ENCODE peak calls at places on chromosomes 1 and 21, in nine cellular contexts. Z is GM12878, O is Panc1, F is HCT116, C is A549, V is SK-N-SH, Q is HL-60, S is K562, R is HepG2. B is an unnamed sample.

GRCh38 chr21:45471229-45472052 is 66.5 kb downstream of the COL18A1 start:
- DNase-seq in Z (no peak), O (no peak), F (no peak), C (no peak), V (no peak), Q (no peak), S (no peak), R (peak; percentile 96), B (no peak)

GRCh38 chr1:193115629-193116227 is 6.1 kb upstream of the CDC73 start:
- DNase-seq in Z (no peak), O (peak; percentile 90), F (peak; percentile 93), C (peak; percentile 83), V (peak; percentile 11), Q (no peak), S (peak; percentile 44), R (peak; percentile 87), B (no peak)

GRCh38 chr1:217407426-217407825 is 223.5 kb downstream of the GPATCH2 start:
- DNase-seq in Z (no peak), O (no peak), F (no peak), C (no peak), V (peak; percentile 65), Q (no peak), S (no peak), R (no peak), B (no peak)

GRCh38 chr1:27508139-27508665 is 18.2 kb upstream of the WASF2 start:
- DNase-seq in Z (no peak), O (no peak), F (no peak), C (no peak), V (peak; percentile 37), Q (no peak), S (peak; percentile 59), R (peak; percentile 60), B (peak; percentile 66)

GRCh38 chr1:226831953-226832352 is 38.5 kb upstream of the PSEN2 start:
- DNase-seq in Z (no peak), O (no peak), F (no peak), C (no peak), V (no peak), Q (no peak), S (no peak), R (no peak), B (no peak)

GRCh38 chr21:45768011-45768740 is 124.7 kb downstream of the PCBP3 start:
- DNase-seq in Z (no peak), O (no peak), F (no peak), C (no peak), V (no peak), Q (no peak), S (no peak), R (no peak), B (no peak)

GRCh38 chr1:111990878-111991760 is 1.7 kb upstream of the KCND3 start:
- DNase-seq in Z (no peak), O (no peak), F (peak; percentile 54), C (peak; percentile 14), V (peak; percentile 69), Q (no peak), S (peak; percentile 38), R (peak; percentile 11), B (peak; percentile 82)

GRCh38 chr1:52403566-52404115 is 582 bp downstream of the ORC1 start:
- DNase-seq in Z (peak; percentile 41), O (peak; percentile 46), F (peak; percentile 55), C (peak; percentile 57), V (peak; percentile 53), Q (peak; percentile 82), S (peak; percentile 78), R (peak; percentile 45), B (peak; percentile 87)

GRCh38 chr1:67705735-67706454 is 20.9 kb downstream of the GADD45A start:
- DNase-seq in Z (no peak), O (no peak), F (no peak), C (no peak), V (no peak), Q (no peak), S (no peak), R (no peak), B (no peak)

GRCh38 chr21:33644383-33645074 is 2.2 kb downstream of the ITSN1 start:
- DNase-seq in Z (no peak), O (no peak), F (no peak), C (no peak), V (no peak), Q (peak; percentile 42), S (no peak), R (peak; percentile 79), B (peak; percentile 22)

GRCh38 chr1:43970502-43970901 is 692 bp downstream of the DPH2 start:
- DNase-seq in Z (no peak), O (no peak), F (no peak), C (no peak), V (no peak), Q (no peak), S (no peak), R (no peak), B (no peak)

GRCh38 chr1:81808760-81809159 is 8.0 kb downstream of the ADGRL2 start:
- DNase-seq in Z (no peak), O (no peak), F (no peak), C (no peak), V (peak; percentile 55), Q (no peak), S (no peak), R (peak; percentile 38), B (peak; percentile 52)

GRCh38 chr1:108327534-108328462 is 83.9 kb upstream of the NBPF4 start:
- DNase-seq in Z (no peak), O (no peak), F (peak; percentile 13), C (no peak), V (no peak), Q (no peak), S (no peak), R (peak; percentile 9), B (peak; percentile 52)

GRCh38 chr1:1082239-1083180 is 8.4 kb upstream of the RNF223 start:
- DNase-seq in Z (no peak), O (no peak), F (no peak), C (no peak), V (peak; percentile 24), Q (no peak), S (no peak), R (no peak), B (peak; percentile 0)

GRCh38 chr1:115555446-115555845 is 86.3 kb upstream of the VANGL1 start:
- DNase-seq in Z (no peak), O (no peak), F (no peak), C (no peak), V (peak; percentile 34), Q (no peak), S (no peak), R (no peak), B (no peak)

GRCh38 chr1:155023627-155024026 is 10.0 kb downstream of the DCST2 start:
- DNase-seq in Z (no peak), O (no peak), F (no peak), C (no peak), V (no peak), Q (no peak), S (no peak), R (no peak), B (no peak)

GRCh38 chr21:15967661-15968060 is 237.9 kb downstream of the USP25 start:
- DNase-seq in Z (no peak), O (no peak), F (no peak), C (no peak), V (no peak), Q (no peak), S (no peak), R (no peak), B (peak; percentile 40)

GRCh38 chr1:80218112-80218511 is 1211.6 kb upstream of the ADGRL4 start:
- DNase-seq in Z (no peak), O (peak; percentile 27), F (peak; percentile 54), C (no peak), V (peak; percentile 27), Q (no peak), S (peak; percentile 5), R (peak; percentile 20), B (peak; percentile 80)

GRCh38 chr1:228109962-228110488 is 926 bp upstream of the MRPL55 start:
- DNase-seq in Z (no peak), O (no peak), F (no peak), C (no peak), V (no peak), Q (no peak), S (peak; percentile 5), R (peak; percentile 93), B (peak; percentile 60)
- TF ChIP-seq REST in Z (no peak), O (no peak), F (no peak), C (no peak), V (no peak), Q (no peak), S (no peak), R (no peak), B (no peak)

DNA sequence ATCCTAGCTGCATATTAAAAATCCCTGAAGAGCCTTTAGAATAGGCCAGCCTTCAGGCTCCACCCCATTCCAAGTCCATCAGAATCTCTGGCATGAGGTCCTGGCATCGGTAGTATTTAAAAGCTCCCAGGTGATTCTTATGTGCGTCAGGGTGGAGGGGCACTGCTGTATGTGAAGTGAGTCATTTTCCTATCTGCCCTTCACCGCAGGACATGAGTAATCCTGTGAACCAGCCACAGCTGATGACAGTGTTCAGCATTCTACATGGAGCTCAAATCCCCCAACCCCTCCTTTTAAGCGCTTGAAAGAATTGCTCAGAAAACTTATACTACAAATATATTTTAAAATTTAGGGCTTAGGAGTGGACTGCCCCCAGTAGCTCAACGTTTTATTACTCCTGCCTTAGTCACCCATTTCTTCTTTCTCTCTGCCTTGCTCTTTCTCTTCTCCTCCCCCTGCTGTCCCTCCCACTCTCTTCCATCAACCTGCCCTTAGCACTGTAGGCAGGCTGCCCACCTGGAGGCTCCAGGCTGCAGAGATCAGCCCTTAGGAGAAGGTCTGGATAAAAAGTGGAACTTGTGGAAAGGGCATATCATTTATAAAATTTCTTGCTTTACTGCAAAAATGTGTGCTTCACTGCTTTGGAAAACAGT is 73.8 kb upstream of the ZNF281 start:
- DNase-seq in Z (peak; percentile 72), O (peak; percentile 95), F (peak; percentile 91), C (peak; percentile 98), V (peak; percentile 28), Q (no peak), S (peak; percentile 23), R (peak; percentile 77), B (peak; percentile 42)
- TF ChIP-seq REST in Z (no peak), O (no peak), F (no peak), C (no peak), V (no peak), Q (no peak), S (no peak), R (no peak), B (no peak)

GRCh38 chr1:72357411-72357810 is 75.1 kb upstream of the NEGR1 start:
- DNase-seq in Z (no peak), O (no peak), F (no peak), C (no peak), V (no peak), Q (no peak), S (no peak), R (no peak), B (no peak)
- TF ChIP-seq REST in Z (no peak), O (no peak), F (no peak), C (no peak), V (no peak), Q (no peak), S (no peak), R (no peak), B (no peak)

GRCh38 chr1:202034683-202035462 is 24.5 kb downstream of the ELF3 start:
- DNase-seq in Z (peak; percentile 35), O (no peak), F (peak; percentile 91), C (peak; percentile 91), V (no peak), Q (peak; percentile 4), S (peak; percentile 57), R (peak; percentile 93), B (no peak)
- TF ChIP-seq REST in Z (no peak), O (no peak), F (no peak), C (no peak), V (no peak), Q (no peak), S (no peak), R (no peak), B (no peak)

GRCh38 chr1:40385437-40386310 is 12.1 kb downstream of the SMAP2 start:
- DNase-seq in Z (peak; percentile 98), O (no peak), F (no peak), C (no peak), V (no peak), Q (no peak), S (no peak), R (no peak), B (no peak)
- TF ChIP-seq REST in Z (peak; percentile 7), O (no peak), F (no peak), C (no peak), V (no peak), Q (no peak), S (no peak), R (no peak), B (no peak)

B was measured in GM23338.